ENCODE peak calls at places on chromosomes 12 and 14, in nine cellular contexts. G, S, O, K, B, C, N, Q and I are unnamed samples.
A peak's percentile ranks its signal among the peaks of the same experiment; 100 is the strongest.

GRCh38 chr14:77682158-77682553 is 25.7 kb downstream of the ALKBH1 start:
- DNase-seq in Q (peak; percentile 10), K (no peak), O (no peak), N (peak; percentile 27), B (no peak), C (no peak), S (peak; percentile 68), G (no peak), I (peak; percentile 33)

GRCh38 chr14:22737052-22737451 is 29.4 kb upstream of the OXA1L start:
- DNase-seq in K (no peak), G (no peak), B (no peak), N (no peak), S (peak; percentile 6), C (no peak), O (no peak), Q (no peak), I (no peak)

GRCh38 chr14:68987653-68988036 is 8.5 kb upstream of the ACTN1 start:
- DNase-seq in C (no peak), B (no peak), S (no peak), G (no peak), N (no peak), K (no peak), O (no peak), Q (no peak), I (no peak)

GRCh38 chr12:795305-795704 is 42.9 kb downstream of the WNK1 start:
- DNase-seq in K (no peak), C (no peak), S (peak; percentile 50), N (no peak), G (no peak), O (no peak), Q (peak; percentile 47), B (no peak), I (no peak)

GRCh38 chr12:104953323-104953722 is 4.8 kb downstream of the SLC41A2 start:
- DNase-seq in S (no peak), B (no peak), G (no peak), N (no peak), C (no peak), Q (peak; percentile 7), K (no peak), O (no peak), I (no peak)

GRCh38 chr12:125092872-125093680 is 27.8 kb downstream of the AACS start:
- DNase-seq in N (peak; percentile 63), Q (no peak), O (no peak), C (no peak), B (no peak), K (no peak), S (peak; percentile 68), G (no peak), I (peak; percentile 60)

GRCh38 chr14:104972301-104973211 is 5.6 kb downstream of the AHNAK2 start:
- DNase-seq in G (no peak), O (peak; percentile 98), C (no peak), N (peak; percentile 93), K (no peak), Q (peak; percentile 55), B (no peak), S (peak; percentile 17), I (peak; percentile 29)

GRCh38 chr12:49689785-49690184 is 17.4 kb downstream of the FMNL3 start:
- DNase-seq in N (no peak), O (no peak), G (no peak), B (no peak), C (no peak), S (peak; percentile 34), K (no peak), Q (no peak), I (no peak)

GRCh38 chr12:11756022-11756421 is 106.5 kb downstream of the ETV6 start:
- DNase-seq in S (no peak), C (no peak), O (no peak), K (no peak), G (no peak), B (no peak), N (peak; percentile 33), Q (no peak), I (no peak)

GRCh38 chr14:48725001-48725734 is 861.0 kb downstream of the RPS29 start:
- DNase-seq in N (no peak), O (no peak), K (no peak), G (no peak), Q (no peak), S (peak; percentile 45), B (no peak), C (no peak), I (no peak)

GRCh38 chr14:59585891-59586554 is 9.4 kb upstream of the CCDC175 start:
- DNase-seq in N (no peak), S (peak; percentile 98), Q (peak; percentile 48), C (no peak), O (no peak), G (no peak), B (no peak), K (no peak), I (peak; percentile 3)

GRCh38 chr12:130761537-130762318 is 45.6 kb upstream of the RIMBP2 start:
- DNase-seq in C (no peak), N (peak; percentile 29), K (peak; percentile 20), B (no peak), S (peak; percentile 63), G (peak; percentile 42), Q (peak; percentile 64), O (no peak), I (peak; percentile 50)

GRCh38 chr12:88428350-88428749 is 151.9 kb downstream of the KITLG start:
- DNase-seq in K (no peak), C (no peak), Q (no peak), B (no peak), N (no peak), O (no peak), G (no peak), S (no peak), I (no peak)

GRCh38 chr14:24368215-24368561 is 204 bp downstream of the NFATC4 start:
- DNase-seq in S (no peak), N (no peak), C (no peak), O (no peak), K (no peak), B (no peak), Q (no peak), G (no peak), I (no peak)

GRCh38 chr12:74111688-74112360 is 425.8 kb upstream of the ATXN7L3B start:
- DNase-seq in G (peak; percentile 53), B (no peak), Q (no peak), S (peak; percentile 28), K (no peak), O (no peak), N (no peak), C (no peak), I (peak; percentile 19)

GRCh38 chr12:4540633-4541032 is 1.9 kb downstream of the RAD51AP1 start:
- DNase-seq in C (no peak), G (no peak), K (no peak), O (no peak), S (no peak), Q (no peak), B (no peak), N (no peak), I (no peak)

GRCh38 chr14:94395900-94396574 is 7.6 kb upstream of the SERPINA1 start:
- DNase-seq in N (no peak), Q (no peak), B (no peak), O (no peak), G (no peak), K (no peak), C (no peak), S (no peak), I (peak; percentile 33)

GRCh38 chr12:82672811-82673495 is 13.8 kb upstream of the TMTC2 start:
- DNase-seq in K (no peak), O (no peak), N (no peak), Q (no peak), C (no peak), B (no peak), G (no peak), S (no peak), I (no peak)

GRCh38 chr12:25558566-25558965 is 5.5 kb upstream of the LMNTD1 start:
- DNase-seq in K (no peak), O (no peak), N (no peak), B (no peak), C (no peak), Q (peak; percentile 5), G (no peak), S (peak; percentile 52), I (no peak)